ENCODE peak calls at places on chromosome 7, in six cellular contexts. One of them, this sample, is unnamed.

GRCh38 chr7:41005381-41005901 is 697.4 kb downstream of the INHBA start:
- DNase-seq in WTC11: no peak
- DNase-seq in H1: no peak
- DNase-seq in HepG2: no peak
- DNase-seq in K562: no peak
- DNase-seq in GM12878: no peak
- DNase-seq in this sample: no peak

GRCh38 chr7:51606601-51607154 is 290.1 kb upstream of the COBL start:
- DNase-seq in GM12878: no peak
- DNase-seq in HepG2: no peak
- DNase-seq in WTC11: no peak
- DNase-seq in K562: no peak
- DNase-seq in H1: no peak
- DNase-seq in this sample: no peak

GRCh38 chr7:29106128-29106988 is 40.0 kb downstream of the CPVL start:
- DNase-seq in GM12878: no peak
- DNase-seq in K562: peak; percentile 46
- DNase-seq in H1: peak; percentile 21
- DNase-seq in WTC11: peak; percentile 34
- DNase-seq in HepG2: peak; percentile 56
- DNase-seq in this sample: peak; percentile 87

GRCh38 chr7:19302731-19303130 is 157.5 kb upstream of the FERD3L start:
- DNase-seq in H1: no peak
- DNase-seq in WTC11: no peak
- DNase-seq in HepG2: no peak
- DNase-seq in K562: no peak
- DNase-seq in GM12878: no peak
- DNase-seq in this sample: no peak

GRCh38 chr7:17109017-17109416 is 189.4 kb upstream of the AHR start:
- DNase-seq in GM12878: no peak
- DNase-seq in WTC11: no peak
- DNase-seq in H1: no peak
- DNase-seq in K562: no peak
- DNase-seq in HepG2: no peak
- DNase-seq in this sample: no peak

GRCh38 chr7:150823010-150823409 is 22.4 kb downstream of the TMEM176A start:
- DNase-seq in GM12878: no peak
- DNase-seq in HepG2: no peak
- DNase-seq in H1: no peak
- DNase-seq in WTC11: no peak
- DNase-seq in K562: no peak
- DNase-seq in this sample: no peak

GRCh38 chr7:93218997-93219827 is 7.1 kb downstream of the HEPACAM2 start:
- DNase-seq in H1: no peak
- DNase-seq in HepG2: no peak
- DNase-seq in K562: peak; percentile 59
- DNase-seq in GM12878: no peak
- DNase-seq in WTC11: no peak
- DNase-seq in this sample: no peak

GRCh38 chr7:57876-58275 is 134.5 kb upstream of the FAM20C start:
- DNase-seq in HepG2: no peak
- DNase-seq in WTC11: no peak
- DNase-seq in GM12878: no peak
- DNase-seq in K562: no peak
- DNase-seq in H1: no peak
- DNase-seq in this sample: no peak

GRCh38 chr7:122546496-122546895 is 152.4 kb downstream of the RNF133 start:
- DNase-seq in WTC11: no peak
- DNase-seq in K562: no peak
- DNase-seq in HepG2: no peak
- DNase-seq in H1: no peak
- DNase-seq in GM12878: no peak
- DNase-seq in this sample: no peak

GRCh38 chr7:152602962-152603361 is 73.0 kb downstream of the XRCC2 start:
- DNase-seq in K562: peak; percentile 23
- DNase-seq in GM12878: no peak
- DNase-seq in H1: no peak
- DNase-seq in WTC11: no peak
- DNase-seq in HepG2: no peak
- DNase-seq in this sample: no peak

GRCh38 chr7:78510580-78511188 is 712.1 kb downstream of the PHTF2 start:
- DNase-seq in GM12878: no peak
- DNase-seq in WTC11: peak; percentile 55
- DNase-seq in H1: peak; percentile 41
- DNase-seq in HepG2: peak; percentile 23
- DNase-seq in K562: peak; percentile 5
- DNase-seq in this sample: peak; percentile 81

GRCh38 chr7:39428221-39428620 is 138.0 kb upstream of the YAE1 start:
- DNase-seq in GM12878: no peak
- DNase-seq in H1: no peak
- DNase-seq in K562: no peak
- DNase-seq in HepG2: no peak
- DNase-seq in WTC11: no peak
- DNase-seq in this sample: no peak

GRCh38 chr7:149414745-149415390 is 46.0 kb downstream of the ZNF777 start:
- DNase-seq in WTC11: peak; percentile 95
- DNase-seq in GM12878: no peak
- DNase-seq in HepG2: no peak
- DNase-seq in H1: peak; percentile 94
- DNase-seq in K562: no peak
- DNase-seq in this sample: peak; percentile 90

GRCh38 chr7:76333388-76334101 is 25.2 kb downstream of the YWHAG start:
- DNase-seq in HepG2: no peak
- DNase-seq in H1: no peak
- DNase-seq in GM12878: no peak
- DNase-seq in WTC11: no peak
- DNase-seq in K562: no peak
- DNase-seq in this sample: no peak

GRCh38 chr7:41984888-41985287 is 252.1 kb downstream of the GLI3 start:
- DNase-seq in K562: no peak
- DNase-seq in H1: no peak
- DNase-seq in HepG2: no peak
- DNase-seq in WTC11: no peak
- DNase-seq in GM12878: no peak
- DNase-seq in this sample: no peak

GRCh38 chr7:36863901-36864701 is 139.8 kb upstream of the AOAH start:
- DNase-seq in H1: no peak
- DNase-seq in K562: no peak
- DNase-seq in GM12878: no peak
- DNase-seq in HepG2: peak; percentile 38
- DNase-seq in WTC11: no peak
- DNase-seq in this sample: no peak

GRCh38 chr7:8197994-8198698 is 63.8 kb downstream of the ICA1 start:
- DNase-seq in HepG2: no peak
- DNase-seq in GM12878: no peak
- DNase-seq in H1: no peak
- DNase-seq in K562: no peak
- DNase-seq in WTC11: no peak
- DNase-seq in this sample: no peak

GRCh38 chr7:18357691-18358090 is 137.9 kb upstream of the HDAC9 start:
- DNase-seq in WTC11: no peak
- DNase-seq in GM12878: no peak
- DNase-seq in H1: no peak
- DNase-seq in HepG2: no peak
- DNase-seq in K562: no peak
- DNase-seq in this sample: peak; percentile 55

GRCh38 chr7:23863209-23863798 is 153.3 kb downstream of the STK31 start:
- DNase-seq in K562: peak; percentile 33
- DNase-seq in H1: no peak
- DNase-seq in HepG2: peak; percentile 16
- DNase-seq in GM12878: no peak
- DNase-seq in WTC11: peak; percentile 24
- DNase-seq in this sample: peak; percentile 72

GRCh38 chr7:111788426-111788825 is 226.1 kb upstream of the IMMP2L start:
- DNase-seq in GM12878: no peak
- DNase-seq in H1: no peak
- DNase-seq in HepG2: no peak
- DNase-seq in K562: no peak
- DNase-seq in WTC11: no peak
- DNase-seq in this sample: peak; percentile 9

GRCh38 chr7:79922894-79923293 is 211.7 kb upstream of the GNAI1 start:
- DNase-seq in HepG2: no peak
- DNase-seq in H1: no peak
- DNase-seq in K562: no peak
- DNase-seq in WTC11: no peak
- DNase-seq in GM12878: no peak
- DNase-seq in this sample: no peak

GRCh38 chr7:674454-675410 is 51.8 kb upstream of the DNAAF5 start:
- DNase-seq in HepG2: no peak
- DNase-seq in H1: no peak
- DNase-seq in GM12878: no peak
- DNase-seq in K562: no peak
- DNase-seq in WTC11: no peak
- DNase-seq in this sample: no peak

GRCh38 chr7:111459065-111459756 is 103.1 kb downstream of the IMMP2L start:
- DNase-seq in K562: no peak
- DNase-seq in WTC11: no peak
- DNase-seq in GM12878: no peak
- DNase-seq in H1: no peak
- DNase-seq in HepG2: no peak
- DNase-seq in this sample: no peak

GRCh38 chr7:81845628-81846259 is 75.9 kb upstream of the HGF start:
- DNase-seq in HepG2: no peak
- DNase-seq in WTC11: no peak
- DNase-seq in GM12878: peak; percentile 37
- DNase-seq in H1: no peak
- DNase-seq in K562: no peak
- DNase-seq in this sample: no peak

GRCh38 chr7:138941545-138941944 is 39.6 kb downstream of the KIAA1549 start:
- DNase-seq in K562: no peak
- DNase-seq in H1: no peak
- DNase-seq in WTC11: no peak
- DNase-seq in GM12878: no peak
- DNase-seq in HepG2: no peak
- DNase-seq in this sample: no peak

GRCh38 chr7:95276114-95276513 is 48.2 kb downstream of the PON1 start:
- DNase-seq in WTC11: no peak
- DNase-seq in GM12878: no peak
- DNase-seq in H1: no peak
- DNase-seq in K562: no peak
- DNase-seq in HepG2: no peak
- DNase-seq in this sample: no peak
- TF ChIP-seq CREB1 in WTC11: no peak
- TF ChIP-seq CREB1 in GM12878: no peak
- TF ChIP-seq CREB1 in H1: no peak
- TF ChIP-seq CREB1 in K562: no peak
- TF ChIP-seq CREB1 in HepG2: no peak
- TF ChIP-seq CREB1 in this sample: no peak

GRCh38 chr7:86664486-86664885 is 20.8 kb downstream of the GRM3 start:
- DNase-seq in WTC11: no peak
- DNase-seq in H1: no peak
- DNase-seq in HepG2: no peak
- DNase-seq in K562: no peak
- DNase-seq in GM12878: no peak
- DNase-seq in this sample: no peak

GRCh38 chr7:86665669-86666068 is 22.0 kb downstream of the GRM3 start:
- DNase-seq in H1: no peak
- DNase-seq in GM12878: no peak
- DNase-seq in WTC11: no peak
- DNase-seq in HepG2: no peak
- DNase-seq in K562: no peak
- DNase-seq in this sample: no peak

GRCh38 chr7:86664991-86665390 is 21.3 kb downstream of the GRM3 start:
- DNase-seq in K562: no peak
- DNase-seq in HepG2: no peak
- DNase-seq in GM12878: no peak
- DNase-seq in H1: no peak
- DNase-seq in WTC11: no peak
- DNase-seq in this sample: no peak

GRCh38 chr7:86668315-86668714 is 24.6 kb downstream of the GRM3 start:
- DNase-seq in H1: no peak
- DNase-seq in K562: no peak
- DNase-seq in HepG2: no peak
- DNase-seq in GM12878: no peak
- DNase-seq in WTC11: no peak
- DNase-seq in this sample: no peak

GRCh38 chr7:86667732-86668131 is 24.0 kb downstream of the GRM3 start:
- DNase-seq in H1: no peak
- DNase-seq in HepG2: no peak
- DNase-seq in WTC11: peak; percentile 22
- DNase-seq in GM12878: no peak
- DNase-seq in K562: no peak
- DNase-seq in this sample: peak; percentile 81
- TF ChIP-seq CREB1 in H1: no peak
- TF ChIP-seq CREB1 in HepG2: no peak
- TF ChIP-seq CREB1 in WTC11: no peak
- TF ChIP-seq CREB1 in GM12878: no peak
- TF ChIP-seq CREB1 in K562: no peak
- TF ChIP-seq CREB1 in this sample: no peak

DNA sequence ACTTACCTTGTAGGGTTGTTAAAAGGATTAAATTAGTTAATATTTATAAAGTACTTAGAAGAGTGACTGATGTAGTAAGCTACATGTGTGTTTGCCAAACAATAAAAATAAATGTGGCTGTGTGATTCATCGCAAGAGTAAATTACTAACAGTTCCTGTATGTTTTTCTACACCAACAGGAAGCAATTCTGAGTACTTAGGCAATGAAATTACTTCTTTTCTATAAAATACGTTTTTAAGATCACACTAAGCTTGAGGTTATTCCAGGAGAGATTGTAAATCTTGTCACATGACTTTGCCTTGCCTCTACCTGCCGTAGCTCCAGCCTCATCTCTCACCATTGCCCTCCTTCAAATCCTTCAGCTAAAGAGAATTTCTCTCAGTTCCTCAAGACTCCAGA is 18.1 kb upstream of the GSTK1 start:
- DNase-seq in H1: no peak
- DNase-seq in HepG2: no peak
- DNase-seq in GM12878: no peak
- DNase-seq in WTC11: no peak
- DNase-seq in K562: no peak
- DNase-seq in this sample: no peak
- TF ChIP-seq CREB1 in H1: no peak
- TF ChIP-seq CREB1 in HepG2: no peak
- TF ChIP-seq CREB1 in GM12878: no peak
- TF ChIP-seq CREB1 in WTC11: no peak
- TF ChIP-seq CREB1 in K562: no peak
- TF ChIP-seq CREB1 in this sample: no peak

DNA sequence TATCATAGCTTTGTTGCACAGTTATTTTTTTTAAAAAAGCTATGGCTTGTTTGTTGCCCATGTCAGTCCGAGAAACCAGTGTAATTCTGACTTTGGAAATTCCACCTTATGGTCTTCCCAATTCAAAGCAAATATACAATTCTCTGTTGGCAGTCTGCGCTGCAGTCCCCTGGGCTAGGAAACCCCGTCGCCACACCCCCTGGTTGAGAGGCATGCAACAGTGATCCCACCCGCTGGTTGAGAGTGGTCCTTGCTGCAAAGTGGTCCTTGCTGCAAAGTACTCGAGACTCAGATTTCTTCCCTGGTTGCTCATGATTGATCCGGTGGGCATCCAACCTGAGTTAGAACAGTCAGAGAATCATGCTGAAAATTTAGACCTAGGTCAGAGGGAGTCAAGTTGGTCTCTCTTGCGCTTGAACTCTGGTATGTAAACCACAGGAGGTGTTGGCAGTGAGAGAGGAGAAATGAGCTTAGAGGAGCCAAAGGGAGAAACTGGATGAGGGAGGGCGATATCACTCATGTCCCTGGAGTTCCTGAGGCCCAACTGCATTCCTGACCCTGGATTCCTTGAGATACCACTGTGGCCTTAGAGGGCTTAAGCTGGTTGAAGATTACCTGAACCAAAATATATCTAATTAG is 45.0 kb upstream of the STK17A start:
- DNase-seq in GM12878: no peak
- DNase-seq in HepG2: no peak
- DNase-seq in H1: no peak
- DNase-seq in WTC11: no peak
- DNase-seq in K562: no peak
- DNase-seq in this sample: no peak
- TF ChIP-seq CREB1 in GM12878: no peak
- TF ChIP-seq CREB1 in HepG2: no peak
- TF ChIP-seq CREB1 in H1: no peak
- TF ChIP-seq CREB1 in WTC11: no peak
- TF ChIP-seq CREB1 in K562: no peak
- TF ChIP-seq CREB1 in this sample: no peak